ENCODE peak calls at places on chromosomes 2 and 18, in six cellular contexts. One of them, this sample, is unnamed.

GRCh38 chr2:84393829-84394228 is 65.3 kb downstream of the SUCLG1 start:
- DNase-seq in HepG2: no peak
- DNase-seq in lung: no peak
- DNase-seq in H1: no peak
- DNase-seq in GM23338: no peak
- DNase-seq in fibroblast of pulmonary artery: no peak
- DNase-seq in this sample: no peak

GRCh38 chr2:75488157-75488556 is 72.6 kb downstream of the EVA1A start:
- DNase-seq in HepG2: no peak
- DNase-seq in lung: no peak
- DNase-seq in H1: no peak
- DNase-seq in GM23338: no peak
- DNase-seq in fibroblast of pulmonary artery: no peak
- DNase-seq in this sample: no peak

GRCh38 chr18:34977787-34978532 is 63.3 kb upstream of the MAPRE2 start:
- DNase-seq in HepG2: no peak
- DNase-seq in lung: peak; percentile 55
- DNase-seq in H1: peak; percentile 77
- DNase-seq in GM23338: peak; percentile 84
- DNase-seq in fibroblast of pulmonary artery: no peak
- DNase-seq in this sample: peak; percentile 58

GRCh38 chr18:36281941-36282340 is 15.6 kb upstream of the FHOD3 start:
- DNase-seq in HepG2: no peak
- DNase-seq in lung: no peak
- DNase-seq in H1: no peak
- DNase-seq in GM23338: no peak
- DNase-seq in fibroblast of pulmonary artery: no peak
- DNase-seq in this sample: no peak

GRCh38 chr2:176652300-176653182 is 383.3 kb downstream of the MTX2 start:
- DNase-seq in HepG2: peak; percentile 66
- DNase-seq in lung: no peak
- DNase-seq in H1: no peak
- DNase-seq in GM23338: peak; percentile 79
- DNase-seq in fibroblast of pulmonary artery: peak; percentile 63
- DNase-seq in this sample: peak; percentile 21

GRCh38 chr2:83531211-83531610 is 927.9 kb downstream of the SUCLG1 start:
- DNase-seq in HepG2: no peak
- DNase-seq in lung: no peak
- DNase-seq in H1: no peak
- DNase-seq in GM23338: no peak
- DNase-seq in fibroblast of pulmonary artery: peak; percentile 0
- DNase-seq in this sample: no peak

GRCh38 chr18:36153203-36153602 is 23.5 kb downstream of the ELP2 start:
- DNase-seq in HepG2: peak; percentile 23
- DNase-seq in lung: no peak
- DNase-seq in H1: no peak
- DNase-seq in GM23338: no peak
- DNase-seq in fibroblast of pulmonary artery: peak; percentile 64
- DNase-seq in this sample: no peak

GRCh38 chr2:216014986-216015385 is 1.6 kb upstream of the MREG start:
- DNase-seq in HepG2: no peak
- DNase-seq in lung: no peak
- DNase-seq in H1: no peak
- DNase-seq in GM23338: no peak
- DNase-seq in fibroblast of pulmonary artery: no peak
- DNase-seq in this sample: no peak

GRCh38 chr2:190781604-190782198 is 98.9 kb upstream of the GLS start:
- DNase-seq in HepG2: peak; percentile 65
- DNase-seq in lung: peak; percentile 50
- DNase-seq in H1: no peak
- DNase-seq in GM23338: peak; percentile 77
- DNase-seq in fibroblast of pulmonary artery: peak; percentile 87
- DNase-seq in this sample: peak; percentile 46

GRCh38 chr2:215405722-215406581 is 29.9 kb downstream of the FN1 start:
- DNase-seq in HepG2: no peak
- DNase-seq in lung: no peak
- DNase-seq in H1: no peak
- DNase-seq in GM23338: no peak
- DNase-seq in fibroblast of pulmonary artery: no peak
- DNase-seq in this sample: no peak

GRCh38 chr18:42338683-42339082 is 383.6 kb downstream of the PIK3C3 start:
- DNase-seq in HepG2: peak; percentile 88
- DNase-seq in lung: no peak
- DNase-seq in H1: no peak
- DNase-seq in GM23338: peak; percentile 52
- DNase-seq in fibroblast of pulmonary artery: no peak
- DNase-seq in this sample: no peak

GRCh38 chr2:143284087-143284675 is 155.0 kb downstream of the ARHGAP15 start:
- DNase-seq in HepG2: peak; percentile 35
- DNase-seq in lung: no peak
- DNase-seq in H1: no peak
- DNase-seq in GM23338: peak; percentile 78
- DNase-seq in fibroblast of pulmonary artery: peak; percentile 58
- DNase-seq in this sample: no peak

GRCh38 chr2:226849349-226849748 is 13.5 kb downstream of the RHBDD1 start:
- DNase-seq in HepG2: no peak
- DNase-seq in lung: no peak
- DNase-seq in H1: no peak
- DNase-seq in GM23338: peak; percentile 47
- DNase-seq in fibroblast of pulmonary artery: no peak
- DNase-seq in this sample: no peak

GRCh38 chr2:202494300-202494699 is 118.2 kb downstream of the BMPR2 start:
- DNase-seq in HepG2: peak; percentile 98
- DNase-seq in lung: no peak
- DNase-seq in H1: no peak
- DNase-seq in GM23338: peak; percentile 21
- DNase-seq in fibroblast of pulmonary artery: peak; percentile 76
- DNase-seq in this sample: no peak

GRCh38 chr18:43563780-43564179 is 286.5 kb upstream of the SYT4 start:
- DNase-seq in HepG2: peak; percentile 12
- DNase-seq in lung: no peak
- DNase-seq in H1: no peak
- DNase-seq in GM23338: peak; percentile 75
- DNase-seq in fibroblast of pulmonary artery: peak; percentile 59
- DNase-seq in this sample: no peak

GRCh38 chr2:134593500-134593899 is 125.3 kb downstream of the TMEM163 start:
- DNase-seq in HepG2: no peak
- DNase-seq in lung: no peak
- DNase-seq in H1: no peak
- DNase-seq in GM23338: no peak
- DNase-seq in fibroblast of pulmonary artery: no peak
- DNase-seq in this sample: no peak

GRCh38 chr2:214874694-214875093 is 65.2 kb upstream of the BARD1 start:
- DNase-seq in HepG2: no peak
- DNase-seq in lung: no peak
- DNase-seq in H1: no peak
- DNase-seq in GM23338: no peak
- DNase-seq in fibroblast of pulmonary artery: no peak
- DNase-seq in this sample: no peak

GRCh38 chr2:166765141-166765540 is 123.1 kb upstream of the XIRP2 start:
- DNase-seq in HepG2: no peak
- DNase-seq in lung: no peak
- DNase-seq in H1: no peak
- DNase-seq in GM23338: peak; percentile 56
- DNase-seq in fibroblast of pulmonary artery: no peak
- DNase-seq in this sample: no peak

GRCh38 chr18:46470714-46471113 is 186.3 kb downstream of the LOXHD1 start:
- DNase-seq in HepG2: no peak
- DNase-seq in lung: no peak
- DNase-seq in H1: no peak
- DNase-seq in GM23338: no peak
- DNase-seq in fibroblast of pulmonary artery: no peak
- DNase-seq in this sample: no peak

GRCh38 chr18:41753826-41754225 is 201.2 kb upstream of the PIK3C3 start:
- DNase-seq in HepG2: no peak
- DNase-seq in lung: no peak
- DNase-seq in H1: no peak
- DNase-seq in GM23338: no peak
- DNase-seq in fibroblast of pulmonary artery: no peak
- DNase-seq in this sample: no peak

GRCh38 chr2:231707625-231708049 is 688 bp upstream of the PTMA start:
- DNase-seq in HepG2: no peak
- DNase-seq in lung: no peak
- DNase-seq in H1: peak; percentile 85
- DNase-seq in GM23338: no peak
- DNase-seq in fibroblast of pulmonary artery: peak; percentile 55
- DNase-seq in this sample: no peak

GRCh38 chr2:155965415-155966070 is 367.0 kb downstream of the NR4A2 start:
- DNase-seq in HepG2: no peak
- DNase-seq in lung: no peak
- DNase-seq in H1: no peak
- DNase-seq in GM23338: peak; percentile 20
- DNase-seq in fibroblast of pulmonary artery: no peak
- DNase-seq in this sample: no peak

GRCh38 chr2:204892506-204893255 is 347.4 kb downstream of the PARD3B start:
- DNase-seq in HepG2: no peak
- DNase-seq in lung: no peak
- DNase-seq in H1: no peak
- DNase-seq in GM23338: no peak
- DNase-seq in fibroblast of pulmonary artery: peak; percentile 27
- DNase-seq in this sample: no peak

DNA sequence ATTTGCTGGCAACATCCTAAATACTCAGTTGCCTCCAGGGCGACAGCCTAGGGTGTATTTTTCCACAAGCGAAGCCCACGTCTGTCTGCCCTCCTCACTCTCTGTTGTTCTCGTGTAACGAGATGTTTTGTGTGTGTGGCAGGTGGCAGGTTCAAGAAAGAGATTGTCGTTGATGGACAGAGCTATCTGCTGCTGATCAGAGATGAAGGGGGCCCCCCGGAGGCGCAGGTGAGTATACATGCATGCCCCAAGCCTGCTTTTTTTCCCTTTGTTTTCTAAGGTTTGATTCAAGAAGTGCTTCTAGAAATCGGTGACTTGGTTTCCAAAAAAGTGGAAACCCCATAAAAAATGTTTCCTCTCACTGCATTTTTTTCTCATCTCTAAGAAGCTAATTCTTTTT is 247.0 kb downstream of the AGAP1 start:
- DNase-seq in HepG2: peak; percentile 33
- DNase-seq in lung: no peak
- DNase-seq in H1: peak; percentile 65
- DNase-seq in GM23338: peak; percentile 84
- DNase-seq in fibroblast of pulmonary artery: no peak
- DNase-seq in this sample: no peak
- TF ChIP-seq CTCF in HepG2: peak; percentile 55
- TF ChIP-seq CTCF in lung: no peak
- TF ChIP-seq CTCF in H1: peak; percentile 63
- TF ChIP-seq CTCF in GM23338: peak; percentile 75
- TF ChIP-seq CTCF in fibroblast of pulmonary artery: peak; percentile 3
- TF ChIP-seq CTCF in this sample: peak; percentile 14

GRCh38 chr18:75070235-75070624 is 138.7 kb downstream of the PTGR3 start:
- DNase-seq in HepG2: no peak
- DNase-seq in lung: no peak
- DNase-seq in H1: no peak
- DNase-seq in GM23338: no peak
- DNase-seq in fibroblast of pulmonary artery: no peak
- DNase-seq in this sample: no peak

GRCh38 chr18:75071866-75072671 is 136.9 kb downstream of the PTGR3 start:
- DNase-seq in HepG2: no peak
- DNase-seq in lung: no peak
- DNase-seq in H1: peak; percentile 32
- DNase-seq in GM23338: no peak
- DNase-seq in fibroblast of pulmonary artery: no peak
- DNase-seq in this sample: no peak

GRCh38 chr18:75071484-75071785 is 137.5 kb downstream of the PTGR3 start:
- DNase-seq in HepG2: no peak
- DNase-seq in lung: no peak
- DNase-seq in H1: no peak
- DNase-seq in GM23338: no peak
- DNase-seq in fibroblast of pulmonary artery: no peak
- DNase-seq in this sample: no peak

GRCh38 chr18:75072672-75073371 is 136.1 kb downstream of the PTGR3 start:
- DNase-seq in HepG2: no peak
- DNase-seq in lung: no peak
- DNase-seq in H1: peak; percentile 33
- DNase-seq in GM23338: no peak
- DNase-seq in fibroblast of pulmonary artery: no peak
- DNase-seq in this sample: no peak

GRCh38 chr18:75070625-75071483 is 138.1 kb downstream of the PTGR3 start:
- DNase-seq in HepG2: peak; percentile 74
- DNase-seq in lung: peak; percentile 56
- DNase-seq in H1: no peak
- DNase-seq in GM23338: no peak
- DNase-seq in fibroblast of pulmonary artery: peak; percentile 82
- DNase-seq in this sample: no peak
- H3K4me3 ChIP-seq in HepG2: peak overlapping the region; percentile 55
- H3K4me3 ChIP-seq in lung: no peak overlapping the region
- H3K4me3 ChIP-seq in H1: no peak overlapping the region
- H3K4me3 ChIP-seq in GM23338: no peak overlapping the region
- H3K4me3 ChIP-seq in fibroblast of pulmonary artery: peak overlapping the region; percentile 20
- H3K4me3 ChIP-seq in this sample: peak overlapping the region; percentile 37

GRCh38 chr2:53740170-53740569 is 27.4 kb upstream of the CHAC2 start:
- DNase-seq in HepG2: peak; percentile 40
- DNase-seq in lung: no peak
- DNase-seq in H1: no peak
- DNase-seq in GM23338: peak; percentile 27
- DNase-seq in fibroblast of pulmonary artery: peak; percentile 73
- DNase-seq in this sample: no peak
- TF ChIP-seq CTCF in HepG2: peak; percentile 46
- TF ChIP-seq CTCF in lung: no peak
- TF ChIP-seq CTCF in H1: peak; percentile 14
- TF ChIP-seq CTCF in GM23338: peak; percentile 48
- TF ChIP-seq CTCF in fibroblast of pulmonary artery: peak; percentile 51
- TF ChIP-seq CTCF in this sample: peak; percentile 25

DNA sequence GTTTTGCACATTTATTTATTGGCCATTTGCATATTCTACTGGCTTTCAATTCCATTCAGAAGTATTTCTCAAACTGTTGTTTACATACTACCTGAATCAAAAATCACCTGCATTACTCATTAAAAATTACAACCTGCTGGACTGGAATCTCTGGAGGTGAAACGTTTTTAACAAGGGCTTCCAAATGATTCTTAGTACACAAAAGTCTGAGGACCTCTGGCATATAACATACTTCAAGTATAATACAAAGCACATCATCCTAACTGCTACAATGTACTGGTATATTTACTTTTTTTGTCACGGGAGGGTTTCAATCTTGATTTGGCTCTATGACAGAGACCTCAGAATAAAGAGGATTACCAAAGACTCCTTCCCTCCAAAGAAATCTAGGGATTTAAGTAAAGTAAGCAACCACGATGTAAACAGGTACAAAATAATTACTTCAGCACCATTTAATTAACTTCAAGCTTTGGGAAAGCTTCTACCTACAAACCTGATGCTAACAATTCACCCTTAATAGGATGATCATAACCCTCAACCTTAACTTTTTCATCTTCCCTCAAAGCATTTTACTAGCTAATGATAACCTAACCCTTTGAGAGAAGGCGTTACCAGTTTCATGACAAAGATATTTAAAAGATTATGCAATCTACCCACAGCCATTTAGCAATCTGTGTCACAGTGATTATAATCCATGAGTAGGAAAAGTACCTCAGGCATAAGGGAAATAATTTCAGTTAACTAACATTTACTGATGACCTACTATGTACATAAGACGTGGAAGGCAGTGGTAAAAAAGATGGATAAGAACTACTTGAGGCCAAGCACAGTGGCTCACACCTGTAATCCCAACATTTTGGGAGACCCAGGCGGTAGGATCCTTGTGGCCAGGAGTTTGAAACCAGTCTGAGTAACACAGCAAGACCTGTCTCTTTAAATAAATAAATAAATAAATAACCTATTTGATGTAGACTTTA is 24.7 kb downstream of the ATAD2B start:
- DNase-seq in HepG2: no peak
- DNase-seq in lung: no peak
- DNase-seq in H1: no peak
- DNase-seq in GM23338: no peak
- DNase-seq in fibroblast of pulmonary artery: peak; percentile 30
- DNase-seq in this sample: no peak
- H3K4me3 ChIP-seq in HepG2: no peak overlapping the region
- H3K4me3 ChIP-seq in lung: no peak overlapping the region
- H3K4me3 ChIP-seq in H1: no peak overlapping the region
- H3K4me3 ChIP-seq in GM23338: no peak overlapping the region
- H3K4me3 ChIP-seq in fibroblast of pulmonary artery: no peak overlapping the region
- H3K4me3 ChIP-seq in this sample: no peak overlapping the region

This sample was measured in heart left ventricle.